ENCODE peak calls at places on chromosomes 16 and 17, in ten cellular contexts. N is T47D; I is activated T-cell treated with anti-CD3 and anti-CD28 coated beads for 1 hour; D is activated CD4-positive, alpha-beta T cell treated with anti-CD3 and anti-CD28 coated beads, Interleukin-2, amount 50 U/mL, for 24 hours; P is T-helper 9 cell; K is AG04449; V is stomach; H is sigmoid colon; E is Ammon's horn; S is tibial artery. Q is an unnamed sample.
A peak's percentile ranks its signal among the peaks of the same experiment; 100 is the strongest.

GRCh38 chr17:64599187-64599676 is 62.9 kb downstream of the SMURF2 start:
- DNase-seq in N (no peak), I (peak; percentile 31), D (peak; percentile 33), P (peak; percentile 37), K (no peak), V (peak; percentile 32), H (no peak), E (no peak), S (no peak), Q (no peak)

GRCh38 chr16:8751481-8752311 is 45.7 kb downstream of the TMEM186 start:
- DNase-seq in N (no peak), I (no peak), D (no peak), P (no peak), K (peak; percentile 34), V (no peak), H (peak; percentile 24), E (no peak), S (no peak), Q (peak; percentile 90)

GRCh38 chr17:28499684-28500357 is 6.3 kb upstream of the FOXN1 start:
- DNase-seq in N (no peak), I (no peak), D (no peak), P (no peak), K (no peak), V (no peak), H (no peak), E (no peak), S (no peak), Q (no peak)

GRCh38 chr16:84107921-84108320 is 8.8 kb downstream of the MBTPS1 start:
- DNase-seq in N (no peak), I (no peak), D (no peak), P (no peak), K (no peak), V (no peak), H (no peak), E (no peak), S (no peak), Q (no peak)

GRCh38 chr16:11562411-11562810 is 24.3 kb downstream of the LITAF start:
- DNase-seq in N (no peak), I (no peak), D (no peak), P (no peak), K (no peak), V (no peak), H (no peak), E (no peak), S (no peak), Q (no peak)

GRCh38 chr17:79574656-79575055 is 36.2 kb downstream of the RBFOX3 start:
- DNase-seq in N (no peak), I (no peak), D (no peak), P (no peak), K (no peak), V (no peak), H (peak; percentile 25), E (no peak), S (no peak), Q (no peak)

GRCh38 chr16:15973997-15974396 is 24.6 kb downstream of the ABCC1 start:
- DNase-seq in N (no peak), I (no peak), D (no peak), P (no peak), K (no peak), V (no peak), H (no peak), E (no peak), S (no peak), Q (no peak)

GRCh38 chr17:17663160-17664072 is 17.8 kb upstream of the RAI1 start:
- DNase-seq in N (peak; percentile 24), I (peak; percentile 65), D (peak; percentile 60), P (peak; percentile 64), K (peak; percentile 83), V (peak; percentile 44), H (peak; percentile 77), E (peak; percentile 86), S (no peak), Q (peak; percentile 98)

GRCh38 chr17:34135841-34136240 is 119.2 kb upstream of the CCL2 start:
- DNase-seq in N (peak; percentile 20), I (no peak), D (no peak), P (no peak), K (no peak), V (no peak), H (no peak), E (no peak), S (no peak), Q (no peak)

GRCh38 chr17:62664336-62665120 is 37.1 kb downstream of the MRC2 start:
- DNase-seq in N (no peak), I (no peak), D (no peak), P (no peak), K (no peak), V (no peak), H (no peak), E (no peak), S (no peak), Q (no peak)

GRCh38 chr17:60421273-60422161 is 772 bp upstream of the CHCT1 start:
- DNase-seq in N (no peak), I (peak; percentile 60), D (peak; percentile 62), P (peak; percentile 59), K (no peak), V (peak; percentile 74), H (peak; percentile 81), E (peak; percentile 77), S (peak; percentile 67), Q (peak; percentile 25)

GRCh38 chr16:89193576-89194293 is 6.6 kb downstream of the SLC22A31 start:
- DNase-seq in N (no peak), I (no peak), D (no peak), P (no peak), K (no peak), V (no peak), H (no peak), E (no peak), S (no peak), Q (no peak)

GRCh38 chr17:44384823-44385286 is 4.6 kb downstream of the ITGA2B start:
- DNase-seq in N (no peak), I (no peak), D (no peak), P (no peak), K (no peak), V (no peak), H (no peak), E (no peak), S (no peak), Q (no peak)

GRCh38 chr16:25051446-25052160 is 36.4 kb upstream of the ARHGAP17 start:
- DNase-seq in N (no peak), I (no peak), D (no peak), P (no peak), K (no peak), V (no peak), H (no peak), E (peak; percentile 48), S (no peak), Q (peak; percentile 86)

GRCh38 chr17:17485420-17485819 is 8.6 kb downstream of the MED9 start:
- DNase-seq in N (no peak), I (no peak), D (no peak), P (no peak), K (no peak), V (no peak), H (no peak), E (no peak), S (no peak), Q (no peak)

GRCh38 chr17:32243712-32244111 is 21.9 kb upstream of the RHBDL3 start:
- DNase-seq in N (no peak), I (no peak), D (no peak), P (no peak), K (no peak), V (no peak), H (no peak), E (no peak), S (no peak), Q (peak; percentile 21)

GRCh38 chr17:48162305-48162934 is 54.9 kb downstream of the SNX11 start:
- DNase-seq in N (no peak), I (no peak), D (no peak), P (no peak), K (no peak), V (no peak), H (no peak), E (no peak), S (no peak), Q (no peak)

GRCh38 chr16:87681990-87682570 is 79.8 kb downstream of the JPH3 start:
- DNase-seq in N (peak; percentile 25), I (no peak), D (no peak), P (no peak), K (peak; percentile 14), V (no peak), H (no peak), E (no peak), S (no peak), Q (peak; percentile 47)